ENCODE peak calls at places on chromosomes 3 and 15, in five cellular contexts. One of them, this sample, is unnamed.

GRCh38 chr15:52480990-52481389 is 47.7 kb downstream of the MYO5A start:
- DNase-seq in HCT116: no peak
- DNase-seq in stomach: no peak
- DNase-seq in Panc1: no peak
- DNase-seq in H1: no peak
- DNase-seq in this sample: no peak

GRCh38 chr3:132279030-132279429 is 38.2 kb upstream of the ACP3 start:
- DNase-seq in HCT116: no peak
- DNase-seq in H1: no peak
- DNase-seq in Panc1: no peak
- DNase-seq in stomach: no peak
- DNase-seq in this sample: no peak

GRCh38 chr3:98343647-98344507 is 9.8 kb upstream of the OR5K4 start:
- DNase-seq in H1: no peak
- DNase-seq in Panc1: peak; percentile 27
- DNase-seq in HCT116: peak; percentile 29
- DNase-seq in stomach: no peak
- DNase-seq in this sample: no peak

GRCh38 chr15:74203914-74204431 is 1.4 kb upstream of the STRA6 start:
- DNase-seq in Panc1: no peak
- DNase-seq in H1: no peak
- DNase-seq in HCT116: no peak
- DNase-seq in stomach: no peak
- DNase-seq in this sample: no peak

GRCh38 chr3:62607287-62608029 is 234.1 kb upstream of the FEZF2 start:
- DNase-seq in H1: no peak
- DNase-seq in HCT116: no peak
- DNase-seq in stomach: peak; percentile 59
- DNase-seq in Panc1: no peak
- DNase-seq in this sample: no peak

GRCh38 chr3:149339931-149340309 is 6.5 kb upstream of the TM4SF18 start:
- DNase-seq in H1: peak; percentile 58
- DNase-seq in stomach: peak; percentile 74
- DNase-seq in Panc1: peak; percentile 99
- DNase-seq in HCT116: peak; percentile 93
- DNase-seq in this sample: peak; percentile 90

GRCh38 chr15:80604583-80605506 is 90.3 kb upstream of the ABHD17C start:
- DNase-seq in stomach: no peak
- DNase-seq in H1: no peak
- DNase-seq in Panc1: no peak
- DNase-seq in HCT116: no peak
- DNase-seq in this sample: no peak

GRCh38 chr3:137013955-137014688 is 56.3 kb downstream of the IL20RB start:
- DNase-seq in Panc1: peak; percentile 83
- DNase-seq in HCT116: peak; percentile 63
- DNase-seq in stomach: peak; percentile 94
- DNase-seq in H1: peak; percentile 65
- DNase-seq in this sample: peak; percentile 95

GRCh38 chr3:156536524-156537316 is 18.2 kb downstream of the SSR3 start:
- DNase-seq in HCT116: no peak
- DNase-seq in Panc1: no peak
- DNase-seq in H1: no peak
- DNase-seq in stomach: no peak
- DNase-seq in this sample: no peak

GRCh38 chr15:52019394-52020252 is 604 bp downstream of the MAPK6 start:
- DNase-seq in HCT116: no peak
- DNase-seq in H1: no peak
- DNase-seq in Panc1: peak; percentile 78
- DNase-seq in stomach: peak; percentile 89
- DNase-seq in this sample: peak; percentile 94

GRCh38 chr3:14143271-14143605 is 18.4 kb downstream of the TMEM43 start:
- DNase-seq in Panc1: no peak
- DNase-seq in HCT116: no peak
- DNase-seq in stomach: no peak
- DNase-seq in H1: no peak
- DNase-seq in this sample: no peak

GRCh38 chr3:14145236-14145635 is 20.4 kb downstream of the TMEM43 start:
- DNase-seq in stomach: no peak
- DNase-seq in Panc1: no peak
- DNase-seq in H1: no peak
- DNase-seq in HCT116: no peak
- DNase-seq in this sample: no peak

GRCh38 chr3:14143826-14144225 is 19.0 kb downstream of the TMEM43 start:
- DNase-seq in Panc1: no peak
- DNase-seq in stomach: no peak
- DNase-seq in HCT116: no peak
- DNase-seq in H1: no peak
- DNase-seq in this sample: no peak

GRCh38 chr3:14145670-14146380 is 21.0 kb downstream of the TMEM43 start:
- DNase-seq in H1: no peak
- DNase-seq in HCT116: no peak
- DNase-seq in Panc1: no peak
- DNase-seq in stomach: no peak
- DNase-seq in this sample: no peak

GRCh38 chr3:14144423-14145075 is 19.7 kb downstream of the TMEM43 start:
- DNase-seq in H1: no peak
- DNase-seq in Panc1: peak; percentile 52
- DNase-seq in HCT116: peak; percentile 91
- DNase-seq in stomach: peak; percentile 67
- DNase-seq in this sample: no peak
- TF ChIP-seq POLR2AphosphoS5 in H1: no peak
- TF ChIP-seq POLR2AphosphoS5 in Panc1: peak; percentile 29
- TF ChIP-seq POLR2AphosphoS5 in HCT116: no peak
- TF ChIP-seq POLR2AphosphoS5 in stomach: peak; percentile 68
- TF ChIP-seq POLR2AphosphoS5 in this sample: peak; percentile 47

GRCh38 chr15:96361309-96362000 is 31.0 kb downstream of the NR2F2 start:
- DNase-seq in stomach: no peak
- DNase-seq in H1: no peak
- DNase-seq in Panc1: no peak
- DNase-seq in HCT116: no peak
- DNase-seq in this sample: no peak
- H3K4me3 ChIP-seq in stomach: peak overlapping the region; percentile 73
- H3K4me3 ChIP-seq in H1: peak overlapping the region; percentile 56
- H3K4me3 ChIP-seq in Panc1: no peak overlapping the region
- H3K4me3 ChIP-seq in HCT116: no peak overlapping the region
- H3K4me3 ChIP-seq in this sample: peak overlapping the region; percentile 51

GRCh38 chr3:170608475-170608874 is 22.6 kb upstream of the SLC7A14 start:
- DNase-seq in HCT116: no peak
- DNase-seq in stomach: no peak
- DNase-seq in Panc1: no peak
- DNase-seq in H1: no peak
- DNase-seq in this sample: no peak

GRCh38 chr3:170602556-170602955 is 16.7 kb upstream of the SLC7A14 start:
- DNase-seq in Panc1: no peak
- DNase-seq in H1: no peak
- DNase-seq in HCT116: no peak
- DNase-seq in stomach: no peak
- DNase-seq in this sample: no peak

GRCh38 chr3:170603770-170604510 is 18.1 kb upstream of the SLC7A14 start:
- DNase-seq in H1: no peak
- DNase-seq in HCT116: no peak
- DNase-seq in stomach: no peak
- DNase-seq in Panc1: no peak
- DNase-seq in this sample: no peak

GRCh38 chr3:170606675-170607074 is 20.8 kb upstream of the SLC7A14 start:
- DNase-seq in H1: no peak
- DNase-seq in Panc1: no peak
- DNase-seq in HCT116: no peak
- DNase-seq in stomach: no peak
- DNase-seq in this sample: no peak

GRCh38 chr3:170605490-170605889 is 19.6 kb upstream of the SLC7A14 start:
- DNase-seq in HCT116: no peak
- DNase-seq in H1: no peak
- DNase-seq in Panc1: no peak
- DNase-seq in stomach: no peak
- DNase-seq in this sample: no peak
- H3K27me3 ChIP-seq in HCT116: no peaks in the 10 kb centered on the region
- H3K27me3 ChIP-seq in H1: no peaks in the 10 kb centered on the region
- H3K27me3 ChIP-seq in Panc1: peaks cover 3% of the 10 kb centered on the region
- H3K27me3 ChIP-seq in stomach: no peaks in the 10 kb centered on the region
- H3K27me3 ChIP-seq in this sample: no peaks in the 10 kb centered on the region

GRCh38 chr15:39434751-39435238 is 146.1 kb upstream of the THBS1 start:
- DNase-seq in stomach: no peak
- DNase-seq in Panc1: no peak
- DNase-seq in H1: no peak
- DNase-seq in HCT116: no peak
- DNase-seq in this sample: no peak
- TF ChIP-seq POLR2AphosphoS5 in stomach: no peak
- TF ChIP-seq POLR2AphosphoS5 in Panc1: no peak
- TF ChIP-seq POLR2AphosphoS5 in H1: no peak
- TF ChIP-seq POLR2AphosphoS5 in HCT116: no peak
- TF ChIP-seq POLR2AphosphoS5 in this sample: no peak

DNA sequence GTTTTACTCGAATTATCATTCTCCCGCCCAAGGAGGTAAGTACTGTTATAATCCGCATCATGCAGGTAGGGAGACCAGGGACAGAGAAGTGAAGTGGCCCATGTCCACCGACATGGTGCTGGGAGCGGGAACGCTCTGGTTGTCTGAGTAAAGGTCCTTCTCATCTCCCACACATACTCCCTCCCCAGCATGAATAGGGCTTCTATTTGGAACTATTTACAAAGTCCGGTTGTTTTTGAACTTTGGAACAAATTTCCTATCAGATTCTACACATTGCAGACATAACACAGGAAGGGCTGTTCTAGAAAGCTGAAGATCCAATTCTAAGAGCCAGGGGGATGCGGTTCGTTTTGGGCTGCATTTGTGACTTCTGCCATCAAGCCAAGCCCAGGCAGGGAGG is 94.8 kb upstream of the TLE3 start:
- DNase-seq in HCT116: no peak
- DNase-seq in Panc1: no peak
- DNase-seq in H1: no peak
- DNase-seq in stomach: no peak
- DNase-seq in this sample: no peak
- H3K4me3 ChIP-seq in HCT116: no peak overlapping the region
- H3K4me3 ChIP-seq in Panc1: no peak overlapping the region
- H3K4me3 ChIP-seq in H1: no peak overlapping the region
- H3K4me3 ChIP-seq in stomach: no peak overlapping the region
- H3K4me3 ChIP-seq in this sample: no peak overlapping the region

GRCh38 chr15:70017025-70017424 is 80.7 kb downstream of the TLE3 start:
- DNase-seq in Panc1: no peak
- DNase-seq in HCT116: no peak
- DNase-seq in H1: no peak
- DNase-seq in stomach: no peak
- DNase-seq in this sample: no peak
- H3K27me3 ChIP-seq in Panc1: no peaks in the 10 kb centered on the region
- H3K27me3 ChIP-seq in HCT116: peaks cover under 1% of the 10 kb centered on the region
- H3K27me3 ChIP-seq in H1: peaks cover 2% of the 10 kb centered on the region
- H3K27me3 ChIP-seq in stomach: peaks cover 14% of the 10 kb centered on the region
- H3K27me3 ChIP-seq in this sample: peaks cover 13% of the 10 kb centered on the region